ENCODE peak calls at places on chromosome 4, in ten cellular contexts. N, X, D, M, V, H, I, T, U and Y are unnamed samples.

GRCh38 chr4:123444298-123444731 is 47.7 kb downstream of the SPRY1 start:
- DNase-seq in N (peak), X (no peak), D (no peak), M (no peak), V (no peak), H (peak), I (peak), T (peak), U (peak), Y (peak)

GRCh38 chr4:72564184-72564583 is 4.8 kb downstream of the ADAMTS3 start:
- DNase-seq in N (no peak), X (no peak), D (peak), M (no peak), V (no peak), H (no peak), I (no peak), T (no peak), U (no peak), Y (no peak)

GRCh38 chr4:132108784-132109183 is 1040.3 kb upstream of the PCDH10 start:
- DNase-seq in N (no peak), X (no peak), D (peak), M (no peak), V (no peak), H (no peak), I (no peak), T (no peak), U (no peak), Y (no peak)

GRCh38 chr4:32268949-32269348 is 1548.8 kb downstream of the PCDH7 start:
- DNase-seq in N (no peak), X (no peak), D (peak), M (no peak), V (no peak), H (no peak), I (no peak), T (no peak), U (no peak), Y (no peak)

GRCh38 chr4:36870121-36870520 is 374.4 kb upstream of the NWD2 start:
- DNase-seq in N (no peak), X (no peak), D (no peak), M (no peak), V (no peak), H (no peak), I (no peak), T (no peak), U (no peak), Y (no peak)

GRCh38 chr4:127188847-127189246 is 443.9 kb upstream of the INTU start:
- DNase-seq in N (no peak), X (no peak), D (peak), M (no peak), V (no peak), H (no peak), I (peak), T (no peak), U (no peak), Y (no peak)

GRCh38 chr4:82388405-82388804 is 14.6 kb upstream of the HNRNPD start:
- DNase-seq in N (no peak), X (no peak), D (peak), M (no peak), V (no peak), H (no peak), I (peak), T (no peak), U (no peak), Y (no peak)

GRCh38 chr4:67922697-67923096 is 38.9 kb upstream of the TMPRSS11D start:
- DNase-seq in N (no peak), X (no peak), D (no peak), M (no peak), V (no peak), H (no peak), I (peak), T (no peak), U (no peak), Y (no peak)

GRCh38 chr4:4791299-4791798 is 68.1 kb upstream of the MSX1 start:
- DNase-seq in N (peak), X (no peak), D (no peak), M (no peak), V (no peak), H (no peak), I (peak), T (no peak), U (peak), Y (no peak)

GRCh38 chr4:8459867-8460453 is 19.4 kb downstream of the TRMT44 start:
- DNase-seq in N (no peak), X (no peak), D (peak), M (no peak), V (no peak), H (peak), I (no peak), T (no peak), U (no peak), Y (no peak)

GRCh38 chr4:76105652-76106051 is 31.1 kb downstream of the ART3 start:
- DNase-seq in N (no peak), X (no peak), D (no peak), M (no peak), V (no peak), H (no peak), I (no peak), T (no peak), U (no peak), Y (no peak)

GRCh38 chr4:137394000-137394399 is 138.3 kb downstream of the PCDH18 start:
- DNase-seq in N (no peak), X (no peak), D (no peak), M (no peak), V (no peak), H (no peak), I (peak), T (no peak), U (no peak), Y (no peak)